ENCODE peak calls at places on chromosomes 4 and X, in six cellular contexts. C, B, P, Q, O and E are unnamed samples.

GRCh38 chrX:78979789-78980464 is 34.7 kb downstream of the P2RY10 start:
- DNase-seq in O (no peak), C (no peak), P (no peak), B (peak), Q (peak), E (no peak)

GRCh38 chr4:20037745-20038144 is 214.0 kb upstream of the SLIT2 start:
- DNase-seq in Q (peak), C (no peak), B (no peak), O (no peak), P (no peak), E (no peak)

GRCh38 chr4:163492951-163493504 is 1.5 kb upstream of the TMA16 start:
- DNase-seq in C (no peak), Q (peak), B (no peak), P (no peak), O (no peak), E (no peak)

GRCh38 chr4:71290074-71290473 is 48.7 kb upstream of the SLC4A4 start:
- DNase-seq in B (no peak), Q (peak), P (no peak), O (no peak), C (no peak), E (no peak)

GRCh38 chrX:31350808-31351074 is 278.9 kb upstream of the FTHL17 start:
- DNase-seq in O (no peak), P (no peak), C (no peak), B (no peak), Q (no peak), E (no peak)

GRCh38 chr4:16670726-16671125 is 227.7 kb downstream of the LDB2 start:
- DNase-seq in P (no peak), O (no peak), C (no peak), Q (no peak), B (no peak), E (no peak)

GRCh38 chr4:140150636-140150885 is 3.4 kb downstream of the MAML3 start:
- DNase-seq in B (no peak), C (no peak), Q (no peak), O (peak), P (no peak), E (no peak)

GRCh38 chr4:155722336-155722735 is 36.5 kb upstream of the GUCY1B1 start:
- DNase-seq in C (no peak), O (no peak), B (no peak), Q (no peak), P (no peak), E (no peak)

GRCh38 chr4:54228563-54229501 is at the start of gene PDGFRA:
- DNase-seq in P (no peak), C (no peak), O (no peak), Q (no peak), B (peak), E (no peak)

GRCh38 chr4:80685219-80685618 is 345.3 kb upstream of the BMP3 start:
- DNase-seq in B (no peak), P (no peak), Q (no peak), C (no peak), O (no peak), E (no peak)

GRCh38 chr4:106614446-106614845 is 245.9 kb upstream of the GIMD1 start:
- DNase-seq in C (no peak), Q (no peak), B (no peak), O (no peak), P (no peak), E (no peak)

GRCh38 chr4:155208258-155209054 is at the start of gene NPY2R:
- DNase-seq in P (no peak), O (no peak), Q (peak), B (no peak), C (no peak), E (no peak)